ENCODE peak calls at places on chromosome 9, in five cellular contexts. Y is stimulated activated naive CD8-positive, alpha-beta T cell treated with anti-CD3 and anti-CD28 coated beads, Interleukin-15, Interleukin-2, amounts not matched to agents 100 U/mL and 50 U/mL, for 24 hours; G is NCI-H1092 treated with DMSO at 0.1 percent for 48 hours; W is Right ventricle myocardium superior; U is dorsolateral prefrontal cortex. N is an unnamed sample.

GRCh38 chr9:115614931-115615401 is 497.0 kb upstream of the TNC start:
- DNase-seq in Y (no peak), G (no peak), W (no peak), U (no peak), N (no peak)

GRCh38 chr9:89116064-89116817 is 62.4 kb downstream of the SHC3 start:
- DNase-seq in Y (no peak), G (no peak), W (no peak), U (no peak), N (no peak)

GRCh38 chr9:88746029-88746743 is 211.2 kb downstream of the NXNL2 start:
- DNase-seq in Y (no peak), G (no peak), W (peak), U (no peak), N (no peak)

GRCh38 chr9:89746385-89747116 is 141.7 kb downstream of the GADD45G start:
- DNase-seq in Y (no peak), G (peak), W (peak), U (no peak), N (no peak)

GRCh38 chr9:116323012-116323411 is 169.4 kb downstream of the PAPPA start:
- DNase-seq in Y (no peak), G (peak), W (no peak), U (no peak), N (peak)

GRCh38 chr9:21465859-21466518 is 16.1 kb downstream of the IFNE start:
- DNase-seq in Y (no peak), G (peak), W (no peak), U (no peak), N (peak)

GRCh38 chr9:128396970-128397613 is 23.6 kb upstream of the CERCAM start:
- DNase-seq in Y (no peak), G (no peak), W (peak), U (no peak), N (no peak)

GRCh38 chr9:91151741-91152095 is 210.0 kb downstream of the AUH start:
- DNase-seq in Y (peak), G (no peak), W (no peak), U (no peak), N (no peak)

GRCh38 chr9:114178756-114179450 is 23.6 kb downstream of the COL27A1 start:
- DNase-seq in Y (no peak), G (no peak), W (peak), U (no peak), N (no peak)

GRCh38 chr9:84652496-84653081 is 16.9 kb upstream of the NTRK2 start:
- DNase-seq in Y (no peak), G (no peak), W (no peak), U (no peak), N (no peak)

GRCh38 chr9:85610074-85610855 is 131.5 kb downstream of the AGTPBP1 start:
- DNase-seq in Y (peak), G (peak), W (no peak), U (no peak), N (peak)

GRCh38 chr9:135307314-135307713 is 172.3 kb upstream of the PPP1R26 start:
- DNase-seq in Y (no peak), G (no peak), W (no peak), U (no peak), N (no peak)

GRCh38 chr9:126499005-126499910 is 114.5 kb upstream of the LMX1B start:
- DNase-seq in Y (peak), G (peak), W (peak), U (no peak), N (no peak)

GRCh38 chr9:138105123-138105415 is 227.5 kb downstream of the CACNA1B start:
- DNase-seq in Y (no peak), G (no peak), W (no peak), U (no peak), N (no peak)

GRCh38 chr9:106682420-106682819 is 180.5 kb upstream of the ZNF462 start:
- DNase-seq in Y (no peak), G (no peak), W (no peak), U (no peak), N (no peak)

GRCh38 chr9:134384811-134385479 is 58.7 kb downstream of the RXRA start:
- DNase-seq in Y (no peak), G (no peak), W (peak), U (peak), N (no peak)

GRCh38 chr9:35432076-35432475 is 57.8 kb upstream of the RUSC2 start:
- DNase-seq in Y (no peak), G (no peak), W (no peak), U (no peak), N (no peak)

GRCh38 chr9:85524531-85524930 is 217.2 kb downstream of the AGTPBP1 start:
- DNase-seq in Y (no peak), G (no peak), W (no peak), U (no peak), N (no peak)

GRCh38 chr9:133478851-133479711 is at the start of gene SLC2A6:
- DNase-seq in Y (peak), G (peak), W (peak), U (peak), N (peak)

GRCh38 chr9:113468716-113469448 is 5.4 kb downstream of the RGS3 start:
- DNase-seq in Y (no peak), G (peak), W (no peak), U (peak), N (no peak)

GRCh38 chr9:136564379-136564988 is 18.6 kb upstream of the NOTCH1 start:
- DNase-seq in Y (no peak), G (no peak), W (peak), U (no peak), N (no peak)

N was measured in NCI-H2029 treated with DMSO at 0.1 percent for 48 hours.